ENCODE peak calls at places on chromosomes 12 and 14, in ten cellular contexts. C, W, F, B, R, X, P, U, Z and Q are unnamed samples.

GRCh38 chr12:27936196-27936595 is 36.3 kb downstream of the PTHLH start:
- DNase-seq in W (no peak), U (no peak), C (no peak), Z (no peak), F (no peak), R (no peak), B (no peak), P (no peak), X (peak; percentile 5), Q (no peak)

GRCh38 chr14:90644882-90645281 is 171.3 kb downstream of the TTC7B start:
- DNase-seq in P (peak; percentile 41), C (no peak), F (no peak), Z (no peak), B (no peak), W (peak; percentile 94), X (no peak), R (no peak), U (peak; percentile 62), Q (no peak)

GRCh38 chr12:124867389-124867930 is 3.8 kb upstream of the SCARB1 start:
- DNase-seq in C (no peak), F (peak; percentile 20), U (no peak), P (no peak), W (peak; percentile 36), B (no peak), Z (no peak), X (no peak), R (no peak), Q (peak; percentile 2)

GRCh38 chr12:104097954-104098353 is 33.6 kb downstream of the HCFC2 start:
- DNase-seq in U (no peak), B (no peak), F (no peak), W (no peak), R (no peak), X (no peak), C (no peak), P (no peak), Z (no peak), Q (no peak)

GRCh38 chr12:128727461-128727860 is 96.3 kb downstream of the SLC15A4 start:
- DNase-seq in W (no peak), P (no peak), Z (no peak), B (peak; percentile 99), X (no peak), C (no peak), U (no peak), R (no peak), F (no peak), Q (no peak)

GRCh38 chr12:67434653-67435375 is 165.7 kb downstream of the CAND1 start:
- DNase-seq in U (peak; percentile 17), X (no peak), B (no peak), Z (no peak), C (no peak), W (peak; percentile 88), P (peak; percentile 54), R (no peak), F (no peak), Q (peak; percentile 83)

GRCh38 chr12:4824415-4824814 is 85.3 kb upstream of the KCNA1 start:
- DNase-seq in B (peak; percentile 89), Z (no peak), W (no peak), U (no peak), C (peak; percentile 1), P (no peak), X (no peak), F (no peak), R (no peak), Q (peak; percentile 76)

GRCh38 chr14:56482306-56482705 is 97.3 kb upstream of the TMEM260 start:
- DNase-seq in P (no peak), F (no peak), B (peak; percentile 19), C (no peak), U (no peak), X (peak; percentile 76), Z (no peak), W (peak; percentile 18), R (no peak), Q (no peak)

GRCh38 chr14:49461529-49462401 is 124.4 kb downstream of the RPS29 start:
- DNase-seq in U (peak; percentile 39), P (peak; percentile 31), R (no peak), F (peak; percentile 62), Z (no peak), B (peak; percentile 76), C (peak; percentile 55), W (peak; percentile 85), X (peak; percentile 76), Q (peak; percentile 35)

GRCh38 chr12:8057839-8058238 is 8.3 kb downstream of the C3AR1 start:
- DNase-seq in R (no peak), W (peak; percentile 85), C (no peak), Z (no peak), P (no peak), F (no peak), X (no peak), U (no peak), B (no peak), Q (no peak)

GRCh38 chr12:14828896-14829295 is 14.4 kb downstream of the ART4 start:
- DNase-seq in B (peak; percentile 45), W (no peak), X (peak; percentile 12), P (no peak), C (no peak), U (peak; percentile 25), R (no peak), F (no peak), Z (no peak), Q (no peak)

GRCh38 chr12:62683724-62684501 is 217.3 kb downstream of the MON2 start:
- DNase-seq in X (no peak), C (no peak), W (peak; percentile 73), F (peak; percentile 17), P (peak; percentile 60), B (no peak), U (peak; percentile 48), R (peak; percentile 40), Z (no peak), Q (no peak)